ENCODE peak calls at places on chromosomes 3 and 15, in four cellular contexts. One of them, this sample, is unnamed. For H3K36me3, the result is how much of the 10 kb centered on the place peaks cover.

GRCh38 chr3:177466076-177466475 is 268.8 kb upstream of the TBL1XR1 start:
- DNase-seq in brain microvascular endothelial cell: no peak
- DNase-seq in BE2C: no peak
- DNase-seq in hepatocyte: no peak
- DNase-seq in this sample: no peak

GRCh38 chr15:95902606-95903005 is 427.9 kb upstream of the NR2F2 start:
- DNase-seq in brain microvascular endothelial cell: no peak
- DNase-seq in BE2C: no peak
- DNase-seq in hepatocyte: no peak
- DNase-seq in this sample: no peak

GRCh38 chr3:71425491-71426071 is 157.9 kb downstream of the FOXP1 start:
- DNase-seq in BE2C: no peak
- DNase-seq in brain microvascular endothelial cell: peak
- DNase-seq in hepatocyte: no peak
- DNase-seq in this sample: peak

GRCh38 chr3:15327941-15328340 is 4.4 kb downstream of the SH3BP5 start:
- DNase-seq in brain microvascular endothelial cell: no peak
- DNase-seq in BE2C: no peak
- DNase-seq in hepatocyte: no peak
- DNase-seq in this sample: peak

GRCh38 chr3:191294291-191294690 is 34.9 kb upstream of the CCDC50 start:
- DNase-seq in hepatocyte: no peak
- DNase-seq in brain microvascular endothelial cell: no peak
- DNase-seq in BE2C: no peak
- DNase-seq in this sample: no peak

GRCh38 chr3:69305011-69305410 is 80.9 kb downstream of the FRMD4B start:
- DNase-seq in BE2C: no peak
- DNase-seq in hepatocyte: peak
- DNase-seq in brain microvascular endothelial cell: no peak
- DNase-seq in this sample: peak

GRCh38 chr15:63381301-63382192 is at the start of gene CA12:
- DNase-seq in BE2C: peak
- DNase-seq in hepatocyte: peak
- DNase-seq in brain microvascular endothelial cell: peak
- DNase-seq in this sample: peak

GRCh38 chr3:194161181-194162045 is 25.5 kb downstream of the HES1 start:
- DNase-seq in BE2C: no peak
- DNase-seq in brain microvascular endothelial cell: no peak
- DNase-seq in hepatocyte: peak
- DNase-seq in this sample: peak

GRCh38 chr3:23682646-23683045 is 123.1 kb upstream of the UBE2E1 start:
- DNase-seq in BE2C: no peak
- DNase-seq in brain microvascular endothelial cell: no peak
- DNase-seq in hepatocyte: no peak
- DNase-seq in this sample: no peak

GRCh38 chr15:53880353-53880752 is 97.9 kb upstream of the UNC13C start:
- DNase-seq in BE2C: peak
- DNase-seq in hepatocyte: no peak
- DNase-seq in brain microvascular endothelial cell: no peak
- DNase-seq in this sample: no peak

GRCh38 chr3:155106059-155106458 is 25.9 kb downstream of the MME start:
- DNase-seq in BE2C: no peak
- DNase-seq in brain microvascular endothelial cell: no peak
- DNase-seq in hepatocyte: no peak
- DNase-seq in this sample: no peak

GRCh38 chr15:34621675-34622074 is 38.2 kb upstream of the GOLGA8B start:
- DNase-seq in BE2C: no peak
- DNase-seq in brain microvascular endothelial cell: no peak
- DNase-seq in hepatocyte: no peak
- DNase-seq in this sample: peak

GRCh38 chr15:83284563-83285283 is at the start of gene BNC1:
- DNase-seq in BE2C: no peak
- DNase-seq in brain microvascular endothelial cell: no peak
- DNase-seq in hepatocyte: peak
- DNase-seq in this sample: peak

GRCh38 chr3:152209776-152210175 is 59.0 kb upstream of the MBNL1 start:
- DNase-seq in hepatocyte: no peak
- DNase-seq in brain microvascular endothelial cell: no peak
- DNase-seq in BE2C: no peak
- DNase-seq in this sample: no peak

GRCh38 chr3:99867594-99868437 is 50.2 kb downstream of the CMSS1 start:
- DNase-seq in hepatocyte: no peak
- DNase-seq in brain microvascular endothelial cell: no peak
- DNase-seq in BE2C: no peak
- DNase-seq in this sample: no peak

GRCh38 chr3:122273498-122273897 is 51.5 kb upstream of the CSTA start:
- DNase-seq in hepatocyte: no peak
- DNase-seq in BE2C: no peak
- DNase-seq in brain microvascular endothelial cell: no peak
- DNase-seq in this sample: no peak

GRCh38 chr15:82710208-82710555 is 507 bp upstream of the AP3B2 start:
- DNase-seq in brain microvascular endothelial cell: no peak
- DNase-seq in BE2C: no peak
- DNase-seq in hepatocyte: no peak
- DNase-seq in this sample: peak

GRCh38 chr3:182763896-182764295 is 29.4 kb upstream of the ATP11B start:
- DNase-seq in BE2C: no peak
- DNase-seq in hepatocyte: no peak
- DNase-seq in brain microvascular endothelial cell: no peak
- DNase-seq in this sample: no peak

GRCh38 chr3:50455133-50455532 is 48.3 kb downstream of the CACNA2D2 start:
- DNase-seq in hepatocyte: no peak
- DNase-seq in brain microvascular endothelial cell: no peak
- DNase-seq in BE2C: no peak
- DNase-seq in this sample: no peak

GRCh38 chr15:50131617-50132016 is 12.6 kb upstream of the ATP8B4 start:
- DNase-seq in hepatocyte: no peak
- DNase-seq in BE2C: no peak
- DNase-seq in brain microvascular endothelial cell: no peak
- DNase-seq in this sample: no peak

GRCh38 chr3:170732660-170733245 is 137.2 kb downstream of the RPL22L1 start:
- DNase-seq in hepatocyte: no peak
- DNase-seq in BE2C: no peak
- DNase-seq in brain microvascular endothelial cell: no peak
- DNase-seq in this sample: no peak

GRCh38 chr3:71703796-71704195 is 21.4 kb downstream of the EIF4E3 start:
- DNase-seq in brain microvascular endothelial cell: no peak
- DNase-seq in BE2C: no peak
- DNase-seq in hepatocyte: no peak
- DNase-seq in this sample: no peak

GRCh38 chr15:43433160-43433559 is 59.8 kb downstream of the TP53BP1 start:
- DNase-seq in brain microvascular endothelial cell: no peak
- DNase-seq in BE2C: no peak
- DNase-seq in hepatocyte: no peak
- DNase-seq in this sample: no peak

GRCh38 chr3:165751654-165752053 is 85.6 kb downstream of the BCHE start:
- DNase-seq in brain microvascular endothelial cell: no peak
- DNase-seq in hepatocyte: no peak
- DNase-seq in BE2C: no peak
- DNase-seq in this sample: no peak

GRCh38 chr3:33372218-33373081 is 67.8 kb downstream of the UBP1 start:
- DNase-seq in hepatocyte: peak
- DNase-seq in brain microvascular endothelial cell: peak
- DNase-seq in BE2C: peak
- DNase-seq in this sample: peak

GRCh38 chr3:69787436-69788168 is 48.3 kb downstream of the MITF start:
- DNase-seq in brain microvascular endothelial cell: peak
- DNase-seq in hepatocyte: peak
- DNase-seq in BE2C: no peak
- DNase-seq in this sample: peak

GRCh38 chr15:92696096-92696495 is 40.5 kb upstream of the FAM174B start:
- DNase-seq in hepatocyte: no peak
- DNase-seq in BE2C: no peak
- DNase-seq in brain microvascular endothelial cell: no peak
- DNase-seq in this sample: no peak

GRCh38 chr3:112860898-112861297 is 14.2 kb upstream of the CD200R1L start:
- DNase-seq in hepatocyte: no peak
- DNase-seq in BE2C: peak
- DNase-seq in brain microvascular endothelial cell: no peak
- DNase-seq in this sample: no peak

GRCh38 chr3:19644405-19644804 is 289.6 kb downstream of the EFHB start:
- DNase-seq in brain microvascular endothelial cell: no peak
- DNase-seq in BE2C: no peak
- DNase-seq in hepatocyte: no peak
- DNase-seq in this sample: no peak

GRCh38 chr3:99895106-99895705 is 77.5 kb downstream of the CMSS1 start:
- DNase-seq in hepatocyte: no peak
- DNase-seq in brain microvascular endothelial cell: no peak
- DNase-seq in BE2C: no peak
- DNase-seq in this sample: no peak

GRCh38 chr15:101188517-101189340 is 63.1 kb downstream of the CHSY1 start:
- DNase-seq in hepatocyte: no peak
- DNase-seq in brain microvascular endothelial cell: peak
- DNase-seq in BE2C: no peak
- DNase-seq in this sample: peak

GRCh38 chr3:139241783-139242182 is 102.0 kb upstream of the MRPS22 start:
- DNase-seq in brain microvascular endothelial cell: no peak
- DNase-seq in hepatocyte: no peak
- DNase-seq in BE2C: no peak
- DNase-seq in this sample: no peak

GRCh38 chr3:34174740-34175139 is 376.3 kb downstream of the PDCD6IP start:
- DNase-seq in hepatocyte: no peak
- DNase-seq in BE2C: no peak
- DNase-seq in brain microvascular endothelial cell: no peak
- DNase-seq in this sample: no peak

GRCh38 chr3:71955549-71956373 is 170.8 kb upstream of the PROK2 start:
- DNase-seq in brain microvascular endothelial cell: peak
- DNase-seq in BE2C: peak
- DNase-seq in hepatocyte: peak
- DNase-seq in this sample: peak

GRCh38 chr15:83077487-83078230 is 10.6 kb upstream of the BTBD1 start:
- DNase-seq in BE2C: no peak
- DNase-seq in brain microvascular endothelial cell: no peak
- DNase-seq in hepatocyte: no peak
- DNase-seq in this sample: no peak

GRCh38 chr3:142097099-142097843 is 52.1 kb downstream of the TFDP2 start:
- DNase-seq in brain microvascular endothelial cell: no peak
- DNase-seq in BE2C: no peak
- DNase-seq in hepatocyte: no peak
- DNase-seq in this sample: no peak

GRCh38 chr3:142098974-142099373 is 50.4 kb downstream of the TFDP2 start:
- DNase-seq in brain microvascular endothelial cell: no peak
- DNase-seq in BE2C: no peak
- DNase-seq in hepatocyte: no peak
- DNase-seq in this sample: peak

GRCh38 chr3:142095866-142096265 is 53.5 kb downstream of the TFDP2 start:
- DNase-seq in brain microvascular endothelial cell: no peak
- DNase-seq in hepatocyte: no peak
- DNase-seq in BE2C: no peak
- DNase-seq in this sample: no peak
- H3K36me3 ChIP-seq in brain microvascular endothelial cell: under half
- H3K36me3 ChIP-seq in hepatocyte: under half
- H3K36me3 ChIP-seq in BE2C: under half
- H3K36me3 ChIP-seq in this sample: under half

GRCh38 chr15:88624156-88624970 is 3.2 kb downstream of the AEN start:
- DNase-seq in BE2C: no peak
- DNase-seq in brain microvascular endothelial cell: no peak
- DNase-seq in hepatocyte: peak
- DNase-seq in this sample: no peak
- TF ChIP-seq CTCF in BE2C: peak
- TF ChIP-seq CTCF in brain microvascular endothelial cell: peak
- TF ChIP-seq CTCF in hepatocyte: peak
- TF ChIP-seq CTCF in this sample: no peak

DNA sequence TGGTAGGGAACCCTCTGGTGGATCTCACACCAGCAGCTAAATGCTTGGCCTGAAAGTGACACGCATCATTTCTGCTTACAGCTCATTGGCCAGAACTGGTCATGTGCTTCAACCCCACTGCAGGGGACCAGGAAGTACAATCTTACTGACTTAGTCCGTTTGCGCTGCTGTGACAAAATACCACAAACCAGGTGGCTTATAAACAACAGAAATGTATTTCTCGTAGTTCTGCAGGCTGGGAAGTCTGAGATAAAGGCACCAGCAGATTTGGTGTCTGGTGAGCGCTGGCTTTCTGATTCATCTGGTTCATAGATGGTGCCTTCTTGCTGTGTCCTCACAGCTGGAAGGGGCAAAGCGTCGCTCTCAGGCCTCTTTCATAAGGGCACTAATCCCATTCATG is 77.4 kb upstream of the SELENOK start:
- DNase-seq in hepatocyte: no peak
- DNase-seq in brain microvascular endothelial cell: no peak
- DNase-seq in BE2C: no peak
- DNase-seq in this sample: no peak
- H3K36me3 ChIP-seq in hepatocyte: under half
- H3K36me3 ChIP-seq in brain microvascular endothelial cell: under half
- H3K36me3 ChIP-seq in BE2C: under half
- H3K36me3 ChIP-seq in this sample: under half

GRCh38 chr3:186826316-186826977 is 16.1 kb upstream of the ADIPOQ start:
- DNase-seq in hepatocyte: no peak
- DNase-seq in brain microvascular endothelial cell: no peak
- DNase-seq in BE2C: no peak
- DNase-seq in this sample: no peak

GRCh38 chr3:186828340-186828739 is 14.2 kb upstream of the ADIPOQ start:
- DNase-seq in brain microvascular endothelial cell: no peak
- DNase-seq in hepatocyte: no peak
- DNase-seq in BE2C: no peak
- DNase-seq in this sample: no peak

GRCh38 chr3:186824430-186825139 is 17.9 kb upstream of the ADIPOQ start:
- DNase-seq in brain microvascular endothelial cell: no peak
- DNase-seq in BE2C: no peak
- DNase-seq in hepatocyte: no peak
- DNase-seq in this sample: no peak

GRCh38 chr3:186825294-186825821 is 17.2 kb upstream of the ADIPOQ start:
- DNase-seq in BE2C: peak
- DNase-seq in brain microvascular endothelial cell: peak
- DNase-seq in hepatocyte: peak
- DNase-seq in this sample: peak

DNA sequence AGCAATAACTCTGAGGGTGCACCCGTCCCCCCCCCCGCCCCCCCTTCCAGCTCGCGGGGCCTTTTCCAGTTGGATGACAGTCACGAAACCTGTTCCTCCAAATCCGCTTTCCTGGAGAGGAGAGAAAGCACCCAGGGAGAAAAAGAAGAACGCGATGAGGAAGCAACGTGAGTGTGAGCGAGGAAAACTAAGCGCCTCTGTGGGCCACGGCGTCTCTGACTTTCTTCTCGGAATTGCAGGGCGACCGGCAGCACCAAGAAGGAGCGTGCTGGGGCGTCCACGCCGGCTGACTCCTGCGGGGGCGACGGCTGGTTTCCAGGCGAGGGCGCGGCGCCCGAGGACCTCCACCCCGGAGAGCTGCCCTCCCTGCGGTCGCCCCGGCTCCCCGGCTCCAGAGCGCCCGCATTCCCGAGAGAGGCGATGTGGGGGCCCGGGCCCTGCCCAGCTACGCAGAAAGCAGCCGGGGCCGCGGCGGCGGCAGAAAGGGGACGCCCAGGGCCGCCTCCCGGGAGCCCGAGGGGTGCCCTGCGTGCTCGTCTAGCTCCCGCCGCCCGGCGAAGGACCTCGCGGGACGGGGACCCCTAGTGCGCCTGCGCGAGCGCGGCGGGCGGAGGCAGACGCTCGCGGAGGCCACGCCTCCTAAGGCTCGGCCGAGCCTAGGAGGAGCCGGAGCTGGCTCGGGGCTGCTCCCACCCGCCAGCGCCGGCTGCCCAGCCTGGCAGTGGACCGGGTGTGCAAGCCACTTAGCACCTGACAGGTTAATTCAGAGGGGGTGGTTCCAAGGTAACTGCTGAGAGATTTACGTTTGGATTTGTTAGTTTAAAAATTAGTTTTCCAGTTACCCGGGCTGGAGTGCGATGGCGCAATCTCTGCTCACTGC is 15.3 kb upstream of the ADIPOQ start:
- DNase-seq in brain microvascular endothelial cell: peak
- DNase-seq in BE2C: peak
- DNase-seq in hepatocyte: peak
- DNase-seq in this sample: peak
- TF ChIP-seq CTCF in brain microvascular endothelial cell: no peak
- TF ChIP-seq CTCF in BE2C: no peak
- TF ChIP-seq CTCF in hepatocyte: no peak
- TF ChIP-seq CTCF in this sample: no peak